ENCODE peak calls at places on chromosome 7, in four cellular contexts. One of them, this sample, is unnamed.

GRCh38 chr7:98240961-98241673 is 10.9 kb downstream of the TECPR1 start:
- DNase-seq in sigmoid colon: no peak
- DNase-seq in foreskin fibroblast: peak
- DNase-seq in fibroblast of lung: peak
- DNase-seq in this sample: peak

GRCh38 chr7:35729061-35729783 is 34.3 kb upstream of the HERPUD2 start:
- DNase-seq in sigmoid colon: no peak
- DNase-seq in foreskin fibroblast: no peak
- DNase-seq in fibroblast of lung: no peak
- DNase-seq in this sample: peak

GRCh38 chr7:34073676-34074075 is 168.3 kb downstream of the BMPER start:
- DNase-seq in sigmoid colon: no peak
- DNase-seq in foreskin fibroblast: peak
- DNase-seq in fibroblast of lung: peak
- DNase-seq in this sample: no peak

GRCh38 chr7:90551036-90551435 is 45.1 kb upstream of the CDK14 start:
- DNase-seq in sigmoid colon: no peak
- DNase-seq in foreskin fibroblast: no peak
- DNase-seq in fibroblast of lung: no peak
- DNase-seq in this sample: no peak

GRCh38 chr7:135217645-135218509 is 6.6 kb upstream of the WDR91 start:
- DNase-seq in sigmoid colon: no peak
- DNase-seq in foreskin fibroblast: no peak
- DNase-seq in fibroblast of lung: no peak
- DNase-seq in this sample: no peak

GRCh38 chr7:155811560-155811894 is 736 bp downstream of the SHH start:
- DNase-seq in sigmoid colon: no peak
- DNase-seq in foreskin fibroblast: no peak
- DNase-seq in fibroblast of lung: no peak
- DNase-seq in this sample: no peak

GRCh38 chr7:31432166-31432565 is 81.7 kb upstream of the ITPRID1 start:
- DNase-seq in sigmoid colon: no peak
- DNase-seq in foreskin fibroblast: no peak
- DNase-seq in fibroblast of lung: no peak
- DNase-seq in this sample: no peak

GRCh38 chr7:126511046-126511445 is 741.7 kb downstream of the GRM8 start:
- DNase-seq in sigmoid colon: no peak
- DNase-seq in foreskin fibroblast: no peak
- DNase-seq in fibroblast of lung: no peak
- DNase-seq in this sample: no peak

GRCh38 chr7:151728286-151728660 is 148.6 kb downstream of the PRKAG2 start:
- DNase-seq in sigmoid colon: no peak
- DNase-seq in foreskin fibroblast: no peak
- DNase-seq in fibroblast of lung: no peak
- DNase-seq in this sample: no peak

GRCh38 chr7:18420176-18420575 is 75.4 kb upstream of the HDAC9 start:
- DNase-seq in sigmoid colon: no peak
- DNase-seq in foreskin fibroblast: no peak
- DNase-seq in fibroblast of lung: no peak
- DNase-seq in this sample: no peak

DNA sequence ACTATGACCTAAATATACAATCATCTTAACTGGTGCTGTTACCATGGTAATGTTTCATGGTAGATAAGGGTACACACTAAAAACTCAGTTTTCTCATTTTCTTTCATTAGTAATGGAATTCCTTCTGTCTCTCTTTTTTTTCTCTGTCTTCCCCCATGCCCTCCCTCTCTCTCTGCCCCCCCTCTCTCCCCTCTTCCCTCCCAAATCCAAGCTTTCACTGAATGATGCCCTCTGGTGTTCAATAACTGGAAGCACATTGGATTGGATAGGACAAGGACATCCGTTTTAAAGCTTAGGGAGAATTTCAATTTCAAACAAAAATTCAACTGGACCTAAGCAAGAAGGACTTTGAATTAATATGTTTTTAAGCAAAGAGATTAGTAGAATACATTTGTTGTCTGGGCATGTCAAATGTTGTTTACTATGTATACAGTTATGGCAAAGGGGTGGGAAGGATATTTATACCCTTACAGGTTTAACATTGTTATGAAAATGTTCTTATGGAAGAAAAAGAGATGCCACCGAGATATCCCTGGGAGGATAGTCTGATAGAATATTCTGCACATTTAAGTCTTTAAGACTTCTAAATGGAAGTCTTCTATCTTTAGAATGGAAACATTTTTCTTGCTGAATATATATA is 6.1 kb downstream of the CHRM2 start:
- DNase-seq in sigmoid colon: no peak
- DNase-seq in foreskin fibroblast: no peak
- DNase-seq in fibroblast of lung: peak
- DNase-seq in this sample: no peak
- TF ChIP-seq CTCF in sigmoid colon: no peak
- TF ChIP-seq CTCF in foreskin fibroblast: peak
- TF ChIP-seq CTCF in fibroblast of lung: peak
- TF ChIP-seq CTCF in this sample: no peak

GRCh38 chr7:47326220-47326619 is 255.7 kb downstream of the TNS3 start:
- DNase-seq in sigmoid colon: no peak
- DNase-seq in foreskin fibroblast: peak
- DNase-seq in fibroblast of lung: peak
- DNase-seq in this sample: no peak
- TF ChIP-seq CTCF in sigmoid colon: no peak
- TF ChIP-seq CTCF in foreskin fibroblast: peak
- TF ChIP-seq CTCF in fibroblast of lung: peak
- TF ChIP-seq CTCF in this sample: no peak

DNA sequence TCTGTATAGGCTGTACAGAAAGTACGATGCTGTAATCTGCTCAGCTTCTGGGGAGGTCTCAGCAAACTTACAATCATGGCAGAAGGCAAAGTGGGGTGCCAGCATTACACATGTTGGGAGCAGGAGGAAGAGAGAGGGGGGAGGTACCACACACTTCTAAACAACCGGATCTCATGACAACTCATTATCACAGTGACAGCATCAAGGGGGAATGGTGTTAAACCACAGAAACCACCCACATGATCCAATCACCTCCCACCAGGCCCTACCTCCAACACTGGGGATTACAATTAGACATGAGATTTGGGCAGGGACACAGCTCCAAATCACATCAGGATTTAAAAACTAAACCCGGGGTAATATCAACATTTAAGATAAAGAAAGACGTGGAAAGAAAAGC is 468.8 kb upstream of the AUTS2 start:
- DNase-seq in sigmoid colon: no peak
- DNase-seq in foreskin fibroblast: no peak
- DNase-seq in fibroblast of lung: no peak
- DNase-seq in this sample: no peak
- TF ChIP-seq CTCF in sigmoid colon: no peak
- TF ChIP-seq CTCF in foreskin fibroblast: no peak
- TF ChIP-seq CTCF in fibroblast of lung: no peak
- TF ChIP-seq CTCF in this sample: no peak

DNA sequence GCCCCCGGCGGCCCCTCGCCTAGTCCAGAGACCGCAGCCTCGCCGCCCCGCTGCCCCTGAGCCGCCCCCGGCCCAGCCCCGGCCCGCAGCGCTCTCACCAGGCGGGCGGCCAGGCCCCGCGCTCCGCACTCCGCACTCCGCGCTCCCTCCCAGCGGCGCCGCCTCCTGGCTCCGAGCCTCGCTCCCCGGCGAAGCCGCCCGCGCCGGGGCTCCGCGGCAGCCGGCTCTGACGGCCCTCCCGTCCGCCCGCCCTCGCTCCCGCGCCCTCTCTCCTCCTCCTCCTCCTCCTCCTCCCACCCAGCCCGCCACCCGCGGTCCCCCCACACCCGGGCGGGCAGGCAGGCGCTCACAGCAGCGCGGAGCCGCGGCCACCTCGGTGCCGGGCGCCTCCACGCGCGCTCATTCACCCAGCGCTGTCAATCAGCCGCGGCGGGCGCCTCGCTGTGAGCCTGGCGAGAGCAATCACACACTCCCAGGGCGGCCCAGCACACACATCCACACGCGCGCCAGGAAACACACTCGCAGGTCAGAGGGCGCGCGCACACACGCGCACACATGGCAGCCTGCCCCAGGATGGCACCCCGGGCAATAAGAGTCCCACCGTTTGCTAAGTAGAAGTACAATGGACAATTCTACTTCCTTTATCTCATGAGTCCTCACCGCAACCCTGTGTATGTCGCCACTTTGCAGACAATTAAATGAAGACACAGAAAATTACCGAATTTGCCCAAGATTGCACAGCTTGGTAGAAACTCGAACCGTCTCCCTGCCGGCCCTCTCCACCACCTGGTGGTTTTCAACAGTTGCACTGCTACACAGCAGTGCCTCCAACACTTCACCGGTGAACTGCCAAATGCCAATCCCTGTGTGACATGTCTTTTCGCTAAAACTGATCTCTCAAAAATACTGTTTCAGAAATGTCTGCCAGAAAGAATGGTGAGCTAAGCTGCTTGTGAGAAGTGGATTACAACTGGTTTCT is at the start of gene PRRT4:
- DNase-seq in sigmoid colon: peak
- DNase-seq in foreskin fibroblast: no peak
- DNase-seq in fibroblast of lung: no peak
- DNase-seq in this sample: peak
- TF ChIP-seq CTCF in sigmoid colon: no peak
- TF ChIP-seq CTCF in foreskin fibroblast: no peak
- TF ChIP-seq CTCF in fibroblast of lung: peak
- TF ChIP-seq CTCF in this sample: no peak

GRCh38 chr7:821688-822087 is 10.6 kb upstream of the SUN1 start:
- DNase-seq in sigmoid colon: peak
- DNase-seq in foreskin fibroblast: no peak
- DNase-seq in fibroblast of lung: no peak
- DNase-seq in this sample: no peak
- TF ChIP-seq CTCF in sigmoid colon: no peak
- TF ChIP-seq CTCF in foreskin fibroblast: no peak
- TF ChIP-seq CTCF in fibroblast of lung: no peak
- TF ChIP-seq CTCF in this sample: no peak